ENCODE peak calls at places on chromosome 7, in six cellular contexts. O, A, V, J, R and X are unnamed samples.

GRCh38 chr7:99990417-99990816 is 14.6 kb upstream of the AZGP1 start:
- DNase-seq in O (no peak), A (no peak), J (no peak), V (no peak), R (no peak), X (no peak)

GRCh38 chr7:89772276-89772675 is 382.0 kb upstream of the STEAP1 start:
- DNase-seq in J (no peak), R (no peak), A (no peak), O (no peak), V (no peak), X (no peak)

GRCh38 chr7:142249918-142250317 is 7.9 kb downstream of the PRSS58 start:
- DNase-seq in R (no peak), O (no peak), V (no peak), A (no peak), J (no peak), X (no peak)

GRCh38 chr7:4805979-4806290 is 30.5 kb downstream of the AP5Z1 start:
- DNase-seq in R (no peak), V (no peak), O (no peak), A (no peak), J (no peak), X (no peak)

GRCh38 chr7:44884553-44885393 is 557 bp downstream of the PURB start:
- DNase-seq in V (peak), A (peak), J (no peak), R (peak), O (peak), X (no peak)

GRCh38 chr7:139299296-139299695 is 41.8 kb upstream of the FMC1 start:
- DNase-seq in V (no peak), R (no peak), J (no peak), O (no peak), A (no peak), X (no peak)

GRCh38 chr7:72493850-72494661 is 81.9 kb upstream of the CALN1 start:
- DNase-seq in J (peak), O (peak), V (peak), R (peak), A (peak), X (peak)

GRCh38 chr7:71988176-71988575 is 424.0 kb downstream of the CALN1 start:
- DNase-seq in J (no peak), A (no peak), V (no peak), R (no peak), O (no peak), X (no peak)

GRCh38 chr7:31782411-31782991 is 95.5 kb downstream of the PPP1R17 start:
- DNase-seq in R (peak), A (peak), O (peak), J (peak), V (no peak), X (peak)

GRCh38 chr7:151382079-151382885 is 27.6 kb downstream of the WDR86 start:
- DNase-seq in V (no peak), J (no peak), R (peak), O (no peak), A (no peak), X (no peak)